ENCODE peak calls at places on chromosomes 16 and 17, in five cellular contexts. C is A549, K is endothelial cell of umbilical vein, H is K562, S is HepG2. Y is an unnamed sample.
A peak's percentile ranks its signal among the peaks of the same experiment; 100 is the strongest.

GRCh38 chr16:67198238-67198734 is 645 bp upstream of the ELMO3 start:
- DNase-seq in C (peak; percentile 66), K (peak; percentile 63), H (no peak), S (no peak), Y (peak; percentile 48)

GRCh38 chr16:12028220-12028619 is 51.7 kb downstream of the SNX29 start:
- DNase-seq in C (no peak), K (no peak), H (no peak), S (no peak), Y (no peak)

GRCh38 chr17:7308625-7309433 is 1.4 kb downstream of the EIF5A start:
- DNase-seq in C (peak; percentile 89), K (peak; percentile 81), H (peak; percentile 35), S (peak; percentile 79), Y (peak; percentile 84)

GRCh38 chr16:2856061-2856670 is 1.8 kb downstream of the PRSS22 start:
- DNase-seq in C (peak; percentile 49), K (no peak), H (peak; percentile 75), S (no peak), Y (no peak)

GRCh38 chr17:65365209-65365608 is 196.2 kb downstream of the AXIN2 start:
- DNase-seq in C (no peak), K (no peak), H (no peak), S (no peak), Y (no peak)

GRCh38 chr17:41733348-41734138 is 900 bp downstream of the HAP1 start:
- DNase-seq in C (no peak), K (no peak), H (no peak), S (no peak), Y (no peak)

GRCh38 chr17:82397449-82398335 is 20.5 kb upstream of the HEXD start:
- DNase-seq in C (no peak), K (no peak), H (no peak), S (no peak), Y (no peak)

GRCh38 chr16:55759983-55760664 is 72.8 kb downstream of the CES1 start:
- DNase-seq in C (no peak), K (no peak), H (no peak), S (peak; percentile 70), Y (no peak)

GRCh38 chr16:27211026-27211425 is 7.7 kb downstream of the KDM8 start:
- DNase-seq in C (no peak), K (no peak), H (no peak), S (no peak), Y (no peak)

GRCh38 chr16:12749076-12749475 is 54.6 kb downstream of the CPPED1 start:
- DNase-seq in C (no peak), K (no peak), H (no peak), S (no peak), Y (no peak)

GRCh38 chr16:74030000-74030399 is 266.6 kb upstream of the PSMD7 start:
- DNase-seq in C (no peak), K (no peak), H (no peak), S (no peak), Y (no peak)

GRCh38 chr16:74024997-74025396 is 271.6 kb upstream of the PSMD7 start:
- DNase-seq in C (no peak), K (no peak), H (no peak), S (no peak), Y (no peak)

GRCh38 chr16:74031551-74031950 is 265.1 kb upstream of the PSMD7 start:
- DNase-seq in C (no peak), K (no peak), H (no peak), S (no peak), Y (no peak)

GRCh38 chr16:74026373-74027281 is 270.0 kb upstream of the PSMD7 start:
- DNase-seq in C (no peak), K (no peak), H (no peak), S (no peak), Y (no peak)

DNA sequence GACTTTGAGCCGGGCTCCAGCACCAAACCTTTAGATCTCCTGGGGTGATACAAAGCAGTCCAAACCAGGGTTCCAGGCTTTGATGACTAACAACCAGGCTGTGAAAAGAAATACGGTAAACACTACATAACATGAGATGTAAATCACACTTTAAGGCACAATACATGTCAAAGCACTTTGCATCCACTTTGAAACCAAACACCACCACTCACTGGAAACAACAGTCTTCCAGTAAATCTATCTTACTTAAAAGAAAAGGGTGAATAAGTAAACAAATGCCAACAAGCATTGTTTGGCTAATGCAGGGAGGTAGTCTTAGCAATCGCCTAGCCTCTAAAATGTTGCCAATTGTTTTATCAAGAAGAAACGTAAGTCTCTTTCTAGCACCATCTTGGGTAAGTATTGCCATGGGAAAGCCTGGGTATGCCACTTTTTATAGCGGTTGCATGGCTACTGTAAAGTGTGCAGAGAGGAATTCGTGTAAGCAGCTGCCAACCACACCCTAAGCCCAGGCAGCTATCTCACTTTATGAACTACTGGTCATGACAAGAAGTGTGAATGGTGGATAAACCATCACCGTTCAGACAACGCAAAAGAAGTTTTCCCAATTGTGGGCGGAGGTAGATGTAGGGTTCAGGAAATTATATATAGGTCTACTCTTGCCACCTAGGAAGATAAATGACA is 267.4 kb upstream of the PSMD7 start:
- DNase-seq in C (no peak), K (no peak), H (no peak), S (no peak), Y (no peak)
- H3K4me3 ChIP-seq in C (no peak overlapping the region), K (no peak overlapping the region), H (no peak overlapping the region), S (no peak overlapping the region), Y (no peak overlapping the region)

GRCh38 chr17:66790476-66791061 is 44.3 kb upstream of the CACNG5 start:
- DNase-seq in C (no peak), K (no peak), H (no peak), S (no peak), Y (no peak)

GRCh38 chr17:66795486-66795885 is 39.4 kb upstream of the CACNG5 start:
- DNase-seq in C (no peak), K (no peak), H (no peak), S (no peak), Y (no peak)

GRCh38 chr17:66789961-66790421 is 44.9 kb upstream of the CACNG5 start:
- DNase-seq in C (no peak), K (no peak), H (no peak), S (no peak), Y (no peak)

GRCh38 chr17:66791337-66791736 is 43.6 kb upstream of the CACNG5 start:
- DNase-seq in C (no peak), K (no peak), H (no peak), S (no peak), Y (peak; percentile 73)

DNA sequence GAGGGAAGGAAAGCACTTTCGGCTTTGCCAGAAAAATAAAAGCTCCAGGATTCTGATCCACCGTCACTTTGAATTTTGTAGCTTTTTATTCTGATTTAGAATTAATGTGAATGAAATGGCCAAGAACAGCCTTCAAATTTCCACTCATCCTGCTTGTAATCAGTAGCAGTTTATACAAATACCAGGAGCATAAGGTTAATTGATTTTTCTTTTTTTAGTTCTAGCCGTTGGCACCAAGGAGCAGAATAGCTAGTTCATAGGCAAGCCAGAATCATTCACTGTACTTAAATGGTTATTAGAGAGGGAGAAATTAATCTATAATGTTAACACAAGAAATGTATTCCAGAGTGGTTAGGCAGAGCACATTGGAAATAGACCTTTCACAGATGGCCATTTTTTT is 41.1 kb upstream of the CACNG5 start:
- DNase-seq in C (no peak), K (no peak), H (no peak), S (no peak), Y (no peak)
- TF ChIP-seq CTCF in C (no peak), K (no peak), H (no peak), S (no peak), Y (no peak)

DNA sequence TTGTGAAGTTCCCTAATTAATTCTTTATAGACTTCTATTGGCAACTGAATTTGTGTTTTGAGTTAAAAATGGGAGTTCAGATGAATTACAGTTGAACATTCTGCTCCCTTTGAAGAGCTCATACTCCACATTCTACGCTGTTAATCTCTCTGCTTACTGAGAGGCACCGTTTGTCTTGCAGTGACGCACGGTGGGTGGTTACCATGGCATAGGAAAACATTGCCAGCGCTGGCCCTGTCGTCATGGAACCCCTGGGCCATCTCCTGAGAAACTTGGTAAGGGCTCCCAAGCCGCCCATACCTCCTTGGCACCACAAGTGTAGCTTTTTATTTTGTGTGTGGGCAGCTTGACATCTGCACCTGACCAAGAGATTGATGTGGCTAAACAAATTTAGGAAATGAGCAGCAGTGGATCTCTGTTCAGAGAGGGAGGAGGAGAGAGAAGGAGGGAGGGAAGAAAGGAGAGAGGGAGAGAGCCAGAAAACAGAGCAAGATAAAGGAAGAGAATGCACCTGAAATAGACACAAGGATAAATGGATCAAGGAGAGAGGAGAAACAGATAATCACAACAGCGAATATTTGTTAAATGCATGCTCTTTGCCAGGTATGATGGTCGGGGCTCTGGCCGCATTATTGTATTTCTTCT is 398.5 kb downstream of the HAPSTR1 start:
- DNase-seq in C (peak; percentile 8), K (no peak), H (no peak), S (no peak), Y (no peak)
- TF ChIP-seq MYC in C (no peak), K (no peak), H (no peak), S (no peak), Y (no peak)

GRCh38 chr17:28702752-28703150 is 8.9 kb downstream of the PROCA1 start:
- DNase-seq in C (no peak), K (no peak), H (no peak), S (no peak), Y (no peak)
- H3K4me3 ChIP-seq in C (no peak overlapping the region), K (no peak overlapping the region), H (no peak overlapping the region), S (no peak overlapping the region), Y (no peak overlapping the region)

DNA sequence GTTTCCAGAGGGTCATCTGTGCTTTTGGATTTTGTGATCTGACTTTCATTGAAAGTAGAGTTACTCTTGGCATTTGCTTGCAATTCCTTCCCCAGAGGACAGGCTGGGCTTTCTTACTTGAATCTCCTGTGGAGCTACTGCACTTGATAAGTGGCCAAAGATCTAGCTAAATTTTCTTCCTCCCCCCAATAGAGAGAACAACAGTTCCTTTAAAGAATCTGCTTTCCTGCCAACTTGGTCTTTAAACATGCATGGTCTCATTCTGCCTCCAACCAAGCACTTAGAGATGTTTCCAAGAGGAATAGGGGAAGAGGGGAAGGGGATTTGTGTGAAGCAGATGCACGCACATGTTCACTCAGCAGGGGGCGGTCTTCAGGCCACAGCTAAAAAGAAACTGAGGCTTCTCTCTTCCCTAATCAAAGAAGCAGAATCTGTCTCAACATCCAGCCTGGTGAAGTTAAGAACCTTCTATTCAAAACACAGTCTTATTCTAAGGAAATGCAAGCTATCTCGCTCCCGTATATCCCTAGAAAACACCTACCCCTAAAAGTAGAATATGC is 229.6 kb downstream of the ZFHX3 start:
- DNase-seq in C (no peak), K (no peak), H (peak; percentile 27), S (no peak), Y (peak; percentile 24)
- TF ChIP-seq CTCF in C (no peak), K (peak; percentile 13), H (peak; percentile 22), S (peak; percentile 19), Y (peak; percentile 23)

GRCh38 chr17:40611840-40612509 is 35.6 kb downstream of the SMARCE1 start:
- DNase-seq in C (no peak), K (no peak), H (no peak), S (no peak), Y (no peak)

GRCh38 chr17:40612510-40613244 is 34.9 kb downstream of the SMARCE1 start:
- DNase-seq in C (no peak), K (no peak), H (no peak), S (no peak), Y (no peak)

GRCh38 chr17:40607641-40608040 is 40.0 kb downstream of the SMARCE1 start:
- DNase-seq in C (no peak), K (no peak), H (no peak), S (no peak), Y (no peak)

GRCh38 chr17:40608061-40608581 is 39.5 kb downstream of the SMARCE1 start:
- DNase-seq in C (no peak), K (no peak), H (no peak), S (no peak), Y (no peak)

DNA sequence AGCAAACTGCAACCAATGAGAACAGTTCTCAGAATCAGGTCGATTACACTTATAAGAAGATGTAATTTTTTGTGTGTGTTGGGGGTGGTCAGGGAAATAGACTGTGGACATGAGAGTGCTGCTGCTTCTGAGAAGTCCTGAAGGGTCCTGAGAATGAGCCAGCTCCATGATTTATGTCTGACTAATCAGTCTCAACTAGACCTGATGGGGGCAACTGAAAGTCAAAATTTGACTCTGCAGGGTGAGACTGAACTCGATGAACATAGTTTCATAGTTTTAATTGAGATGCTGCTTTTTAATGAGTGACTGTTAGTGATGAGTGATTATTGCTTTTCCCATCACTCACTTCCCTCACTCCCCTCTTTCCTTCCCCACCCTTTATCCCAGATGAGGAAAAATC is 37.3 kb downstream of the SMARCE1 start:
- DNase-seq in C (no peak), K (no peak), H (no peak), S (no peak), Y (no peak)
- TF ChIP-seq MYC in C (no peak), K (no peak), H (no peak), S (no peak), Y (no peak)

Y was measured in NB4.